ENCODE peak calls at places on chromosomes 13 and 19, in six cellular contexts. O, I, N, M, Z and X are unnamed samples.

GRCh38 chr19:32368781-32369180 is 23.4 kb downstream of the ZNF507 start:
- DNase-seq in O (no peak), I (no peak), N (no peak), M (no peak), Z (no peak), X (no peak)

GRCh38 chr13:112140366-112140765 is 73.4 kb downstream of the SOX1 start:
- DNase-seq in O (peak; percentile 3), I (no peak), N (no peak), M (no peak), Z (no peak), X (no peak)

GRCh38 chr19:38836438-38837303 is 5.1 kb upstream of the ECH1 start:
- DNase-seq in O (no peak), I (no peak), N (no peak), M (no peak), Z (no peak), X (no peak)

GRCh38 chr19:49110567-49110966 is 3.6 kb upstream of the LIN7B start:
- DNase-seq in O (no peak), I (no peak), N (no peak), M (peak; percentile 38), Z (no peak), X (no peak)

GRCh38 chr19:46551175-46551574 is 50.0 kb upstream of the CALM3 start:
- DNase-seq in O (no peak), I (no peak), N (no peak), M (no peak), Z (no peak), X (no peak)

GRCh38 chr19:13764101-13764807 is at the start of gene MRI1:
- DNase-seq in O (peak; percentile 82), I (peak; percentile 44), N (peak; percentile 72), M (peak; percentile 60), Z (no peak), X (no peak)

GRCh38 chr13:20993661-20994440 is 67.5 kb downstream of the LATS2 start:
- DNase-seq in O (no peak), I (no peak), N (peak; percentile 66), M (peak; percentile 90), Z (peak; percentile 67), X (peak; percentile 63)

GRCh38 chr13:32850311-32851052 is 165.7 kb upstream of the KL start:
- DNase-seq in O (no peak), I (no peak), N (no peak), M (peak; percentile 74), Z (no peak), X (no peak)

GRCh38 chr19:480016-480855 is 16.1 kb upstream of the MADCAM1 start:
- DNase-seq in O (peak; percentile 85), I (no peak), N (peak; percentile 42), M (peak; percentile 53), Z (no peak), X (no peak)

GRCh38 chr13:111346281-111346680 is 25.8 kb downstream of the TEX29 start:
- DNase-seq in O (no peak), I (no peak), N (no peak), M (no peak), Z (no peak), X (no peak)

GRCh38 chr13:56924401-56924800 is 216.3 kb upstream of the PRR20A start:
- DNase-seq in O (no peak), I (no peak), N (no peak), M (no peak), Z (no peak), X (no peak)

GRCh38 chr13:105979586-105979985 is 555.9 kb downstream of the EFNB2 start:
- DNase-seq in O (peak; percentile 45), I (no peak), N (no peak), M (peak; percentile 13), Z (no peak), X (no peak)

GRCh38 chr13:25168800-25169199 is 3.3 kb downstream of the AMER2 start:
- DNase-seq in O (no peak), I (no peak), N (no peak), M (no peak), Z (no peak), X (no peak)

GRCh38 chr13:48783181-48783630 is 129.5 kb downstream of the CYSLTR2 start:
- DNase-seq in O (peak; percentile 70), I (no peak), N (peak; percentile 100), M (peak; percentile 98), Z (no peak), X (peak; percentile 99)

GRCh38 chr19:47779524-47780214 is 1.2 kb downstream of the SELENOW start:
- DNase-seq in O (peak; percentile 58), I (no peak), N (no peak), M (peak; percentile 28), Z (no peak), X (no peak)

GRCh38 chr19:15173746-15174404 is 26.9 kb downstream of the NOTCH3 start:
- DNase-seq in O (no peak), I (no peak), N (peak; percentile 25), M (peak; percentile 15), Z (no peak), X (no peak)

GRCh38 chr19:36972594-36972993 is 56.5 kb downstream of the ZNF568 start:
- DNase-seq in O (no peak), I (no peak), N (no peak), M (no peak), Z (no peak), X (no peak)

GRCh38 chr19:46176116-46176860 is 28.2 kb downstream of the IGFL2 start:
- DNase-seq in O (no peak), I (no peak), N (no peak), M (no peak), Z (no peak), X (no peak)

DNA sequence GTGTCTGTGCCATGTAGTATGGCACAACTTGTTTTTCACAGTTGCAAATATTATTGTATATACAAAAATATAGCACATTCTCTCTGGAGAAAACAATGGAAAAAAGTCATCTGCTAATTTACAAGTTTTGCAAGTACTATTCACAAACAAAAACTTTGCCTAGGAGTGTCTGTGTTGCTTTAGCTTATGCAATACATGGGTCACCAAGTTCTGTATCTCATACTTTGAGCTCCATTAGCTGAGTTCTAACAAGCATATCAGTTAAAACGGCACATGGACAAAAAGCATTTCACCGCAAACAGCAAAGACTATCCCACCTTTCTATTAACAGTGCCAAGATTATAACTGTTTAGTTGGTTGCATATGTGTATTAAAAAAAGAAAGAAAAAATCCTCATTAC is 4.6 kb downstream of the SPRY2 start:
- DNase-seq in O (no peak), I (no peak), N (peak; percentile 52), M (peak; percentile 56), Z (no peak), X (no peak)
- H3K4me3 ChIP-seq in O (peak overlapping the region; percentile 73), I (no peak overlapping the region), N (peak overlapping the region; percentile 92), M (peak overlapping the region; percentile 82), Z (peak overlapping the region; percentile 100), X (peak overlapping the region; percentile 98)

DNA sequence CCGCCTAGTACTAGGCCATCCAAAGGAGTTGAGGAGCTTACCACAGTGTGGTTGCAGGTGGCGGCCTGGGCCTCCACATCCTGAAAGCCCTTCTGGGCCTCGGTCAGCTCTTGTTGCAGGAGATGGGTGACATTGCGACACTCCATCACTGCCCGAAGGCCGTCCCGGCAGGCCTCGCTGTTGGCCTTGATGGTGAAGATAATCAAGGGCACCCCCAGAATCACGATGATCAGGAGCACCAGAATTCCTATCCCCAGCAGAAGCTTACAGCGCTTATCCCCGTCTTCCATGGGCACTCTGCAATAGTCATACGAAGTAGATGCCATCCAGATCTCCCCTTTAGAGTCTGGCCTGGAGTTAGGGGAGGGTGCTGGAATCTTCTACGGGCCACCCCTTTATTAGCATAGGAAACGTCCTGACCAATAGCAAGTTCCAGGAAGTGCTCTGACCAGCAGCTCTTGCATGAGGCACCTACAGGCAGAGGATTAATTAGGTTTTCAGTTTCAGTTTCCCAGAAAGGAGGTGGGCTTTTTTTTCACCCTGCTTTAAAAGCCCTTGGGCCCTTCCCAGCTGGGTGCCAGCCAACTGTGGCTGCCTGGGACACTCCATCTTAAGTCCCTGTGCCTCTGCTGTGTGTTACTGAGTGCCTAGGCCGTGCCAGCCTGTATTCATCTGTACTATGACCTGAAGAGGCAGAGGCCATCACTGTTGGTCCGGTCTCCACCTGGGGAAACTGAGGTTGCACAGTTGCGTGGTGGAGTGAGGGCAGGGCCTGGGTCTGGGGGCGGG is at the start of gene BST2:
- DNase-seq in O (peak; percentile 64), I (peak; percentile 60), N (no peak), M (peak; percentile 72), Z (no peak), X (no peak)
- H3K4me3 ChIP-seq in O (peak within 1 kb of the TSS; percentile 61), I (peak within 1 kb of the TSS; percentile 93), N (no peak within 1 kb of the TSS), M (peak within 1 kb of the TSS; percentile 49), Z (no peak within 1 kb of the TSS), X (no peak within 1 kb of the TSS)

DNA sequence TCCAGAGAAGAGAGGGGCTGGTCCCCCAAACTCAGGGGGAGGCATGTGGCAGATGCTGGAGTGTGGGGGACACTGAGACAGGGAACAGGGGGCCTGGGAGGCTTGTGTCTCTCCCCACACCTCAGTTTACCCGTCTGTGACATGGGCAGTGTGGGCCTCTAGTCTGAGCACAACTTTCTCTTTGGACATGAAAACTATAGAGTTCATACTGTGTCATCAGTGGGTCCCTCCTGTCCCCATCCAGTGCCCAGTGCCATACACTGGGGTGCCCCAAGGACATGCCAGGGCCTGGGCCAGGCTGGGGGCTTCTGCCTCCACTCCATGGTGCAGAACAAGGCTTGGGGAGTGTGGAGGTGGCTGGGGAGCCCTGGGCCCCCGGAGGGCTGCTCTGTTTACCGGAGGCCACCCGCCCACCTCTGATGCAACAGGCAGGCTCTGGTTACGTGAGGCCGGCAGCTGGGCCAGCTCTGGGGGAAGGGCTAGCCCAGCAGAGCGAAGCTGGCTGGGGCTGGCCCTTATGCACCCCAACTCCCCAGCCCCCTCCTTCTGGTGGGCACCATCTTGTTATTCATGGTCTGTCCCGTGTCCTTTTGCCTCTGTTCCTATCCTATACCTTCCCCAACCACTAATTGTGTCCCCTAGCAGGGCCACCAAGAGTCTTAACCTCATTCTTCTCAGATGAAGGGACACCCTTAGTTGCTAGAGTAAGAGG is 1.9 kb upstream of the MEF2B start:
- DNase-seq in O (no peak), I (no peak), N (peak; percentile 77), M (peak; percentile 56), Z (no peak), X (peak; percentile 47)
- H3K4me3 ChIP-seq in O (no peak overlapping the region), I (no peak overlapping the region), N (no peak overlapping the region), M (no peak overlapping the region), Z (no peak overlapping the region), X (no peak overlapping the region)

GRCh38 chr13:98483636-98484288 is 93.1 kb downstream of the STK24 start:
- DNase-seq in O (no peak), I (no peak), N (peak; percentile 58), M (peak; percentile 25), Z (no peak), X (no peak)

GRCh38 chr13:98485561-98485960 is 91.3 kb downstream of the STK24 start:
- DNase-seq in O (no peak), I (no peak), N (no peak), M (no peak), Z (no peak), X (no peak)

GRCh38 chr13:98486412-98486811 is 90.5 kb downstream of the STK24 start:
- DNase-seq in O (no peak), I (no peak), N (no peak), M (no peak), Z (no peak), X (no peak)

GRCh38 chr13:98482476-98483444 is 94.1 kb downstream of the STK24 start:
- DNase-seq in O (peak; percentile 87), I (no peak), N (peak; percentile 92), M (peak; percentile 86), Z (peak; percentile 42), X (peak; percentile 43)

GRCh38 chr13:98484289-98485219 is 92.4 kb downstream of the STK24 start:
- DNase-seq in O (peak; percentile 85), I (peak; percentile 59), N (peak; percentile 95), M (peak; percentile 94), Z (peak; percentile 65), X (peak; percentile 95)
- H3K4me3 ChIP-seq in O (no peak overlapping the region), I (no peak overlapping the region), N (no peak overlapping the region), M (no peak overlapping the region), Z (no peak overlapping the region), X (peak overlapping the region; percentile 27)